ENCODE peak calls at places on chromosome 6, in eight cellular contexts. O is GM12864; B is astrocyte of the cerebellum; T is heart left ventricle; A is CD8-positive, alpha-beta T cell; J is ascending aorta; S is cardiac fibroblast; X is GM12878. K is an unnamed sample.

GRCh38 chr6:89787660-89788338 is 31.8 kb downstream of the MDN1 start:
- DNase-seq in S (no peak), J (no peak), T (no peak), B (no peak), O (no peak), A (no peak), X (no peak), K (no peak)

GRCh38 chr6:138618168-138618567 is 118.9 kb upstream of the NHSL1 start:
- DNase-seq in A (no peak), S (no peak), T (no peak), O (no peak), J (no peak), X (no peak), B (no peak), K (no peak)

GRCh38 chr6:10837009-10837691 is 1.2 kb downstream of the MAK start:
- DNase-seq in S (peak), J (no peak), A (no peak), B (no peak), X (no peak), O (no peak), T (peak), K (peak)

GRCh38 chr6:109349419-109349987 is 32.8 kb downstream of the CD164 start:
- DNase-seq in S (peak), O (no peak), T (no peak), A (no peak), X (no peak), J (no peak), B (peak), K (no peak)

GRCh38 chr6:51396583-51396982 is 577.9 kb downstream of the TFAP2B start:
- DNase-seq in X (no peak), A (no peak), B (no peak), T (no peak), O (no peak), J (no peak), S (no peak), K (no peak)

GRCh38 chr6:135280375-135281136 is 99.4 kb downstream of the MYB start:
- DNase-seq in X (no peak), J (no peak), A (no peak), B (peak), S (peak), O (no peak), T (no peak), K (no peak)

GRCh38 chr6:1832844-1833787 is 223.4 kb downstream of the FOXC1 start:
- DNase-seq in S (peak), X (no peak), A (no peak), J (peak), B (peak), O (no peak), T (peak), K (peak)

GRCh38 chr6:148550569-148550968 is 196.3 kb upstream of the UST start:
- DNase-seq in O (no peak), X (no peak), J (no peak), A (no peak), B (peak), T (no peak), S (peak), K (no peak)

GRCh38 chr6:167679137-167679736 is 147.5 kb upstream of the AFDN start:
- DNase-seq in J (no peak), A (no peak), O (no peak), X (no peak), B (no peak), T (no peak), S (no peak), K (no peak)

GRCh38 chr6:15252205-15252604 is 6.3 kb downstream of the JARID2 start:
- DNase-seq in B (no peak), O (no peak), X (no peak), A (no peak), J (no peak), S (no peak), T (no peak), K (no peak)

GRCh38 chr6:72974276-72974675 is 251.0 kb downstream of the KHDC1L start:
- DNase-seq in J (no peak), X (no peak), S (no peak), A (no peak), T (no peak), O (no peak), B (no peak), K (no peak)

GRCh38 chr6:109892451-109893435 is 85.4 kb upstream of the GPR6 start:
- DNase-seq in B (no peak), X (no peak), S (no peak), A (no peak), T (no peak), O (no peak), J (no peak), K (no peak)

GRCh38 chr6:43708857-43709653 is 21.5 kb upstream of the MRPS18A start:
- DNase-seq in B (no peak), J (no peak), A (no peak), S (peak), T (peak), O (no peak), X (no peak), K (peak)
- TF ChIP-seq CTCF in B (no peak), J (no peak), A (no peak), S (no peak), T (no peak), O (no peak), X (no peak), K (no peak)

DNA sequence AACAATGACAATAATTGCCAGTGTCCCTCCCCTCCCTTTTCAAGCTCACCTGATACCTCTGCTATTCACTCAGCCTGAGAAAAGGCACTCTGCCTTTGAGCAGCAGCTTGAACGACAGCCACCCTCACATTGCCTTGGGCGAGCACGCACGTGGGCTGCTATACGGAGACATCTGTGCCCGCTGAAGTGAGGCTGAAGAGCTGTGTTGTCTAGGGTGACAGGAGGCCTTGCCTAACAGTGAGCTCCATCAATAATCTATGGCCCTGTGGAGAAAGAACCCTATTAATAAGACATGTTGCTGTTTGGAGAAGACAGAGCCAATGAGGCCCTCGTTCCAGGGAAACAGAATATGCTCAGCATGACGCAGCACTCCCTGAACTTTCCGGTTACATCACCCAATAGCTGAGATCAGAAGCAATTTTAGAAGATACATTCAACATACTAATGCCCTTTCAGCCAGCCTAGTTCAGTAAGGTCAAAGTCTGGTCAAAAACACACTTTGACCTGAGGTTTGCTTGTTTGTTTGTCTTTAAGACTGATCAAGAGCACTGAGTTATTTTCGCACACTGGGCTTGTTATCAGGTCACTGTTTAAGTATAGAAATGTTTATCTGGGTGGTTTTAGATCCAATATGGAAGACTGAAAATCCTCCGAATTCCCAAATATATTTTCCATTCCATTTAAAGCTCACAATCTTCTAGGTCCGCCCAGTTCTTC is 30.6 kb downstream of the RBM24 start:
- DNase-seq in B (no peak), J (no peak), A (no peak), S (peak), O (no peak), T (peak), X (no peak), K (no peak)
- H3K4me3 ChIP-seq in B (no peak), J (no peak), A (no peak), S (no peak), O (no peak), T (no peak), X (no peak), K (no peak)

GRCh38 chr6:13846841-13847240 is 32.5 kb upstream of the MCUR1 start:
- DNase-seq in T (no peak), J (no peak), A (no peak), X (no peak), B (no peak), S (no peak), O (no peak), K (no peak)
- TF ChIP-seq CTCF in T (no peak), J (no peak), A (no peak), X (no peak), B (peak), S (no peak), O (no peak), K (no peak)

GRCh38 chr6:34066772-34067770 is 78.8 kb downstream of the GRM4 start:
- DNase-seq in J (no peak), O (no peak), X (no peak), T (no peak), A (no peak), S (no peak), B (no peak), K (no peak)

GRCh38 chr6:34063641-34064040 is 82.2 kb downstream of the GRM4 start:
- DNase-seq in S (peak), A (no peak), J (no peak), O (no peak), B (no peak), T (no peak), X (no peak), K (no peak)

GRCh38 chr6:34064675-34065074 is 81.2 kb downstream of the GRM4 start:
- DNase-seq in A (no peak), J (no peak), B (no peak), S (no peak), T (no peak), O (no peak), X (no peak), K (no peak)

GRCh38 chr6:34066284-34066571 is 79.7 kb downstream of the GRM4 start:
- DNase-seq in X (no peak), J (no peak), T (no peak), S (no peak), A (no peak), B (no peak), O (no peak), K (no peak)

DNA sequence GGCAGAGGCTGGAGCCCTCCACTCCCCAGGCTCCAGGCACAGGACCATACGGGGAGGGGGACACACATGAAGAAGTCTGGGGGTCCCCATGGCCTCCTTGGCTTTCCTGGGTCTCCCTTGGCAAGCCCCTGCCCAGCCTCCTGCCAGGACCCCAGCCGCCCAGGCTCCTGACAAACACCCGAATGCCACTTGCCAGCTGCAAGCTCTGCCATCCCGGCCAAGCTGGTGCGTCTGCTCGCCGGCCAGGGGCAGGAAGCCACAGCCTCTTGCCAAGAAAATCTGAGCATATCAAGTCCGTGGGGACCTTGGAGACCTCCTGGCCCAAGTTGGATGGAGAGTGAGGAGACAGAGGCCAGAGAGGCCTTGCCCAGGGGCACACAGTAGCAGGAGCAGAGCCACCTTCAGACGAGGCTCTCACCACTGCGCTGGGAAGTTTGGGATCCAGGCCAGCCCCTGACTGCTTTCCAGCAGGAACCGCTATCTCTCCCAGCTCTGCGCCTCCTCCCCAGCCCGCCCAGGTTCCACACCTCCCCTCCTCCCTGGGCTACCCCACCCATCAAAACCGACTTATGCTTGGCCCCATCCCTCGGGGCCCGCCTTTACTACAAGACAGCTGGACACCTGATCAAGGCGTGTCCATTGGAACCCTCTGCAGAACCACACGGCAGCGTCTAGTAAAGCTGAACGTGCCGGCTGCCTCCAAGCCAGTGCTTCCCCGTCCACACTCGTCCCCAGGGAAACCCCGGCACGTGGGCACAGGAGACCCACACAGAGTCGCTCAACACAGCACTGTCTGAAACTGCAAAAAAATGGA is 80.2 kb downstream of the GRM4 start:
- DNase-seq in A (no peak), O (no peak), S (peak), X (no peak), J (no peak), B (no peak), T (peak), K (no peak)
- H3K4me3 ChIP-seq in A (no peak), O (no peak), S (no peak), X (no peak), J (no peak), B (no peak), T (no peak), K (no peak)

GRCh38 chr6:41423002-41423401 is 87.6 kb downstream of the NCR2 start:
- DNase-seq in O (no peak), J (no peak), S (no peak), B (no peak), T (no peak), A (no peak), X (no peak), K (no peak)

GRCh38 chr6:41424370-41425058 is 89.1 kb downstream of the NCR2 start:
- DNase-seq in X (peak), J (peak), B (peak), O (peak), A (peak), T (peak), S (peak), K (no peak)

GRCh38 chr6:41419385-41419784 is 84.0 kb downstream of the NCR2 start:
- DNase-seq in B (no peak), J (no peak), S (no peak), X (no peak), O (no peak), T (no peak), A (no peak), K (no peak)

GRCh38 chr6:41425511-41425910 is 90.1 kb downstream of the NCR2 start:
- DNase-seq in J (no peak), A (no peak), B (no peak), S (no peak), T (no peak), O (no peak), X (no peak), K (no peak)

GRCh38 chr6:41422156-41422555 is 86.7 kb downstream of the NCR2 start:
- DNase-seq in J (no peak), B (no peak), S (no peak), T (no peak), O (no peak), A (no peak), X (no peak), K (no peak)
- TF ChIP-seq CTCF in J (no peak), B (no peak), S (no peak), T (no peak), O (no peak), A (no peak), X (no peak), K (no peak)